ENCODE peak calls at places on chromosomes 4 and X, in eight cellular contexts. T is heart left ventricle, C is lung, Q is K562, Y is ovary, G is left ventricle myocardium inferior, L is neural progenitor cell, S is mesendoderm. F is an unnamed sample.

GRCh38 chr4:158033416-158033863 is 139.4 kb downstream of the GASK1B start:
- DNase-seq in T (no peak), C (no peak), Q (no peak), Y (no peak), G (no peak), L (no peak), S (no peak), F (no peak)

GRCh38 chr4:54660591-54660990 is 2.8 kb downstream of the KIT start:
- DNase-seq in T (no peak), C (no peak), Q (no peak), Y (no peak), G (no peak), L (no peak), S (no peak), F (no peak)

GRCh38 chrX:8870411-8870810 is 69.2 kb upstream of the FAM9A start:
- DNase-seq in T (no peak), C (no peak), Q (no peak), Y (no peak), G (no peak), L (no peak), S (no peak), F (no peak)

GRCh38 chrX:10233173-10233572 is 76.4 kb downstream of the CLCN4 start:
- DNase-seq in T (no peak), C (no peak), Q (no peak), Y (no peak), G (no peak), L (no peak), S (no peak), F (no peak)

GRCh38 chr4:77927991-77928925 is 65.6 kb downstream of the MRPL1 start:
- DNase-seq in T (no peak), C (no peak), Q (no peak), Y (no peak), G (no peak), L (no peak), S (no peak), F (no peak)

GRCh38 chrX:45769919-45770582 is 569.4 kb upstream of the DIPK2B start:
- DNase-seq in T (peak; percentile 55), C (peak; percentile 72), Q (peak; percentile 67), Y (peak; percentile 76), G (peak; percentile 33), L (peak; percentile 26), S (no peak), F (peak; percentile 81)

GRCh38 chrX:65677954-65678469 is 10.6 kb downstream of the MSN start:
- DNase-seq in T (no peak), C (no peak), Q (no peak), Y (peak; percentile 44), G (no peak), L (no peak), S (no peak), F (no peak)

GRCh38 chr4:53937918-53938317 is 126.5 kb downstream of the CHIC2 start:
- DNase-seq in T (no peak), C (no peak), Q (peak; percentile 10), Y (no peak), G (no peak), L (no peak), S (peak; percentile 93), F (no peak)

GRCh38 chrX:39823848-39824247 is 273.9 kb downstream of the BCOR start:
- DNase-seq in T (no peak), C (no peak), Q (no peak), Y (no peak), G (no peak), L (no peak), S (no peak), F (no peak)

GRCh38 chrX:40009462-40009851 is 88.3 kb downstream of the BCOR start:
- DNase-seq in T (no peak), C (no peak), Q (no peak), Y (peak; percentile 32), G (peak; percentile 15), L (peak; percentile 75), S (peak; percentile 55), F (peak; percentile 40)

GRCh38 chr4:93791570-93792195 is 36.9 kb upstream of the ATOH1 start:
- DNase-seq in T (no peak), C (peak; percentile 37), Q (peak; percentile 70), Y (peak; percentile 47), G (no peak), L (peak; percentile 83), S (peak; percentile 67), F (peak; percentile 59)

GRCh38 chrX:152817082-152817744 is 13.3 kb downstream of the CETN2 start:
- DNase-seq in T (no peak), C (no peak), Q (peak; percentile 69), Y (no peak), G (no peak), L (peak; percentile 38), S (peak; percentile 24), F (no peak)

GRCh38 chrX:133926099-133926498 is 59.3 kb downstream of the GPC3 start:
- DNase-seq in T (no peak), C (no peak), Q (no peak), Y (no peak), G (no peak), L (no peak), S (no peak), F (no peak)

GRCh38 chr4:151808120-151808529 is 47.3 kb upstream of the GATB start:
- DNase-seq in T (peak; percentile 45), C (no peak), Q (no peak), Y (no peak), G (no peak), L (no peak), S (no peak), F (no peak)

GRCh38 chr4:48035952-48036351 is 19.4 kb downstream of the NIPAL1 start:
- DNase-seq in T (no peak), C (no peak), Q (no peak), Y (no peak), G (no peak), L (no peak), S (no peak), F (no peak)

GRCh38 chrX:78378476-78379115 is 51.2 kb upstream of the CYSLTR1 start:
- DNase-seq in T (no peak), C (no peak), Q (no peak), Y (no peak), G (no peak), L (no peak), S (no peak), F (no peak)

GRCh38 chr4:177446571-177446970 is 4.3 kb upstream of the AGA start:
- DNase-seq in T (no peak), C (no peak), Q (no peak), Y (no peak), G (no peak), L (peak; percentile 10), S (no peak), F (no peak)

GRCh38 chr4:177450421-177451107 is 8.3 kb upstream of the AGA start:
- DNase-seq in T (no peak), C (no peak), Q (no peak), Y (no peak), G (no peak), L (no peak), S (no peak), F (no peak)

GRCh38 chr4:177447417-177448004 is 5.3 kb upstream of the AGA start:
- DNase-seq in T (no peak), C (no peak), Q (no peak), Y (no peak), G (no peak), L (no peak), S (no peak), F (no peak)

GRCh38 chr4:177451108-177451500 is 8.9 kb upstream of the AGA start:
- DNase-seq in T (no peak), C (no peak), Q (no peak), Y (no peak), G (no peak), L (no peak), S (no peak), F (no peak)

GRCh38 chr4:177448850-177449249 is 6.6 kb upstream of the AGA start:
- DNase-seq in T (no peak), C (no peak), Q (no peak), Y (no peak), G (no peak), L (no peak), S (no peak), F (no peak)
- H3K27ac ChIP-seq in T (no peak overlapping the region), C (no peak overlapping the region), Q (no peak overlapping the region), Y (no peak overlapping the region), G (no peak overlapping the region), L (no peak overlapping the region), S (no peak overlapping the region), F (no peak overlapping the region)

DNA sequence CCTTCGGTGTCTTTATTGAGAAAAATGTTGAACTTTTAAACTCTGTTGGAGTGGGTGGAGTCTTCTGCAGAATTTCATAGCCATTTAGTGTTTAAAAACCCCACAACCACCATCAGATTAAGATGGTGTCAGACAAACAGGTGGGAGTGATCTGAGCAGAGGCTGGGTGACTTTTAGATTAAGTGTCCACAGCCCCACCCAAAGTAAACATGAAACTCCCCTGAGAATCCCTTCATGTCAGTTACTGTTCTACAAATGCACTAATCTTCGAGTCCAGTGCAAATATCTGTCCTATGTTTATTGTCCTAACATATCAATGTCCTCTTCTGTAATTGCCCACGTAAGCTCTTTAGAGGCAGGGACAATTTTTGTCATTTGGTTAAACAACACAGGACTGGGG is 175.6 kb upstream of the RBPJ start:
- DNase-seq in T (no peak), C (no peak), Q (no peak), Y (no peak), G (no peak), L (no peak), S (no peak), F (no peak)
- H3K4me3 ChIP-seq in T (no peak overlapping the region), C (no peak overlapping the region), Q (no peak overlapping the region), Y (no peak overlapping the region), G (no peak overlapping the region), L (no peak overlapping the region), S (no peak overlapping the region), F (no peak overlapping the region)

DNA sequence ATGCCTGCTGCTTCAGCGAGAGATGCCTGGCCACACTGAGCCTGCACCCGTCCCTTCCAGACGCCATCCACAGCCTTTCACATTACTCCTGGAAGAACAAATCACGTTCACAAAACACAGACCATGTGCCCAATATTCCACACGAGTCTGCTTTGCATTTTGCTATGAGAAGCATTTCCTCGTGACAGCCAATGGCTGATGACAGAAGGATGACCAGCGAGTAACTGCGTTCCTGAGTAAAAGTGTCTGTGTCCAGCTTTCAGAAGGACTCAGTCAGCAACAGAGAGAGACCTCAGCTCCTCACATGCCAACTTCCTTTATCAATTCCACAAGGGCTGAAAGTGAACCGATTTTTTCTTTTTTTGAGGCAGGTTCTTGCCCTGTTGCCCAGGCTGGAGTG is 19.5 kb downstream of the NAT8L start:
- DNase-seq in T (no peak), C (no peak), Q (no peak), Y (no peak), G (no peak), L (no peak), S (no peak), F (no peak)
- H3K4me1 ChIP-seq in T (no peaks in the 10 kb centered on the region), C (no peaks in the 10 kb centered on the region), Q (peaks cover 29% of the 10 kb centered on the region), Y (no peaks in the 10 kb centered on the region), G (no peaks in the 10 kb centered on the region), L (no peaks in the 10 kb centered on the region), S (no peaks in the 10 kb centered on the region), F (no peaks in the 10 kb centered on the region)

DNA sequence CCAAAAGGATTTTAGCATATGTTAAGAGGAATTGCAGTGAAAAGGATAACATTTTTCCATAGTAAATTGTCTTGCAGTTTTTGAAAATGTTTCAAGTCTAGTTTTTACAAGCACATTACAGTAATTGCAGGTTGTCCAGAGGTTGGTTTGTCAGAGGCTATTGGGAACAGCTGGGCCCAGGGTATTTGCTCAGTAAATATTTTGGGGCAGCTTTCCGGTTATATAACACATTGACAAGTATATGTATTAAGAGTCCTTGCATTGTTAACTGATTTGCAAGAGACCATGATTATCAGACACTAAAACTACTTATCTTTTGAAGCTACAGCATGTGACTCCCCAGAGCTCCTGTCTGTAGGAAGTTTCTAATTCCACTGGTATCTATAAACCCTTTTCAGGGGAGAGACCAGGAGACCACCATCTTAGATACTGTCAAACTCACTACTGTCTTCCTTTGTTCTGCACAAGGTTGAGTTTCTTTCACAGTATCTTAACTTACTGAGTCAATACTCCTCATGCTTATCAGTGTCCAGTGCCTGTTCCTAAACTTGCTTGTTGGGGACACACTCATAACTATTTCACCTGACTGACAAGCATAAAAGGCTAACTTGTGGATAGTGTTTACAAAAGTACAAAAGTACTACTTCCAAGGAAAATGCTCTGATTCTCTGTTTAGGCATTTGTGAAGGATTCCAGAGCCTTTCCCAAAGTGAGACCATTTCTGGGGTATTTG is 18.9 kb upstream of the RGN start:
- DNase-seq in T (no peak), C (no peak), Q (peak; percentile 20), Y (no peak), G (no peak), L (no peak), S (no peak), F (no peak)
- H3K27ac ChIP-seq in T (no peak overlapping the region), C (no peak overlapping the region), Q (no peak overlapping the region), Y (no peak overlapping the region), G (no peak overlapping the region), L (no peak overlapping the region), S (no peak overlapping the region), F (no peak overlapping the region)